ENCODE peak calls at places on chromosome 1, in six cellular contexts. A, Q, H, O, S and I are unnamed samples.
A peak's percentile ranks its signal among the peaks of the same experiment; 100 is the strongest.

GRCh38 chr1:234396092-234396491 is 22.8 kb downstream of the COA6 start:
- DNase-seq in A (no peak), Q (no peak), H (no peak), O (no peak), S (no peak), I (no peak)

GRCh38 chr1:10192263-10192662 is 18.1 kb upstream of the KIF1B start:
- DNase-seq in A (no peak), Q (no peak), H (no peak), O (no peak), S (no peak), I (no peak)

GRCh38 chr1:77832889-77833288 is 53.4 kb downstream of the MIGA1 start:
- DNase-seq in A (no peak), Q (no peak), H (peak; percentile 27), O (peak; percentile 100), S (no peak), I (peak; percentile 96)

GRCh38 chr1:10628685-10629084 is 153.9 kb downstream of the PEX14 start:
- DNase-seq in A (no peak), Q (no peak), H (no peak), O (peak; percentile 43), S (no peak), I (no peak)

GRCh38 chr1:93649231-93649630 is 32.4 kb downstream of the BCAR3 start:
- DNase-seq in A (no peak), Q (no peak), H (no peak), O (no peak), S (no peak), I (no peak)

GRCh38 chr1:200704991-200705390 is 33.7 kb upstream of the CAMSAP2 start:
- DNase-seq in A (no peak), Q (no peak), H (no peak), O (no peak), S (no peak), I (no peak)

GRCh38 chr1:53256744-53257453 is 18.6 kb upstream of the MAGOH start:
- DNase-seq in A (no peak), Q (no peak), H (no peak), O (no peak), S (no peak), I (no peak)

GRCh38 chr1:24317081-24317480 is 2.1 kb upstream of the GRHL3 start:
- DNase-seq in A (no peak), Q (no peak), H (peak; percentile 100), O (no peak), S (no peak), I (no peak)

GRCh38 chr1:26664802-26665201 is 31.0 kb upstream of the ARID1A start:
- DNase-seq in A (no peak), Q (no peak), H (no peak), O (no peak), S (no peak), I (no peak)

GRCh38 chr1:70024272-70024671 is 181.1 kb downstream of the LRRC40 start:
- DNase-seq in A (no peak), Q (no peak), H (no peak), O (no peak), S (no peak), I (no peak)

GRCh38 chr1:15279576-15280230 is 32.7 kb downstream of the FHAD1 start:
- DNase-seq in A (no peak), Q (no peak), H (peak; percentile 45), O (no peak), S (no peak), I (no peak)

GRCh38 chr1:198903203-198903602 is 264.4 kb downstream of the PTPRC start:
- DNase-seq in A (no peak), Q (no peak), H (peak; percentile 57), O (peak; percentile 74), S (no peak), I (no peak)

GRCh38 chr1:108117908-108118902 is 81.9 kb downstream of the SLC25A24 start:
- DNase-seq in A (no peak), Q (no peak), H (peak; percentile 73), O (peak; percentile 79), S (no peak), I (peak; percentile 70)

GRCh38 chr1:27862671-27863551 is 9.4 kb upstream of the THEMIS2 start:
- DNase-seq in A (no peak), Q (no peak), H (peak; percentile 98), O (peak; percentile 99), S (no peak), I (peak; percentile 99)

GRCh38 chr1:183023146-183023600 is at the start of gene LAMC1:
- DNase-seq in A (no peak), Q (no peak), H (peak; percentile 62), O (peak; percentile 84), S (peak; percentile 1), I (peak; percentile 78)

GRCh38 chr1:1420654-1421134 is 382 bp downstream of the ANKRD65 start:
- DNase-seq in A (no peak), Q (no peak), H (no peak), O (no peak), S (no peak), I (no peak)

GRCh38 chr1:245871881-245872280 is 635.2 kb downstream of the SMYD3 start:
- DNase-seq in A (no peak), Q (no peak), H (no peak), O (no peak), S (no peak), I (no peak)

GRCh38 chr1:213987876-213988638 is at the start of gene PROX1:
- DNase-seq in A (no peak), Q (no peak), H (peak; percentile 85), O (peak; percentile 92), S (no peak), I (peak; percentile 82)

GRCh38 chr1:86696522-86696921 is 7.9 kb upstream of the SH3GLB1 start:
- DNase-seq in A (no peak), Q (no peak), H (peak; percentile 15), O (no peak), S (no peak), I (no peak)

GRCh38 chr1:112625696-112626095 is 6.1 kb downstream of the CAPZA1 start:
- DNase-seq in A (no peak), Q (no peak), H (no peak), O (no peak), S (no peak), I (no peak)

GRCh38 chr1:221294244-221294643 is 415.0 kb downstream of the HLX start:
- DNase-seq in A (no peak), Q (no peak), H (peak; percentile 93), O (peak; percentile 84), S (no peak), I (peak; percentile 81)

GRCh38 chr1:206101351-206101750 is 15.8 kb downstream of the AVPR1B start:
- DNase-seq in A (no peak), Q (no peak), H (no peak), O (no peak), S (no peak), I (no peak)

GRCh38 chr1:59673575-59674467 is 140.9 kb upstream of the HOOK1 start:
- DNase-seq in A (no peak), Q (no peak), H (peak; percentile 100), O (no peak), S (no peak), I (no peak)

GRCh38 chr1:72282271-72282656 is at the start of gene NEGR1:
- DNase-seq in A (no peak), Q (no peak), H (peak; percentile 17), O (peak; percentile 68), S (no peak), I (peak; percentile 77)

GRCh38 chr1:23544444-23545389 is 13.7 kb upstream of the E2F2 start:
- DNase-seq in A (no peak), Q (peak; percentile 62), H (peak; percentile 85), O (peak; percentile 84), S (peak; percentile 54), I (peak; percentile 73)

GRCh38 chr1:229941785-229942184 is 125.3 kb upstream of the GALNT2 start:
- DNase-seq in A (no peak), Q (no peak), H (no peak), O (no peak), S (no peak), I (no peak)